ENCODE peak calls at places on chromosomes 16 and 17, in seven cellular contexts. S is substantia nigra; X is B cell; A is T-helper 9 cell; R is Jurkat, Clone E6-1; Z is CD8-positive, alpha-beta T cell; J is AG20443. Q is an unnamed sample.

GRCh38 chr16:185213-185612 is 5.0 kb downstream of the HBQ1 start:
- DNase-seq in A (no peak), R (no peak), X (no peak), Z (no peak), J (no peak), S (no peak), Q (no peak)

GRCh38 chr16:88815901-88816589 is 4.3 kb upstream of the APRT start:
- DNase-seq in A (peak), X (peak), Z (peak), J (no peak), S (no peak), R (peak), Q (no peak)

GRCh38 chr17:40588557-40588956 is 23.3 kb upstream of the CCR7 start:
- DNase-seq in J (no peak), Z (no peak), S (no peak), A (no peak), X (no peak), R (no peak), Q (no peak)

GRCh38 chr17:45895969-45896793 is 1.8 kb downstream of the MAPT start:
- DNase-seq in R (no peak), X (no peak), A (no peak), J (no peak), Z (no peak), S (no peak), Q (no peak)

GRCh38 chr17:32998893-32999240 is 7.2 kb downstream of the SPACA3 start:
- DNase-seq in A (no peak), Z (no peak), R (no peak), X (no peak), J (peak), S (no peak), Q (no peak)

GRCh38 chr16:35862242-35862641 is 2402.8 kb downstream of the TP53TG3F start:
- DNase-seq in J (no peak), S (no peak), X (no peak), A (no peak), Z (no peak), R (no peak), Q (no peak)

GRCh38 chr17:21287703-21288449 is 3.4 kb downstream of the MAP2K3 start:
- DNase-seq in S (peak), A (peak), Z (peak), X (peak), J (peak), R (peak), Q (peak)

GRCh38 chr16:3113765-3114479 is 1.5 kb downstream of the ZNF205 start:
- DNase-seq in S (no peak), A (no peak), J (no peak), R (no peak), Z (no peak), X (no peak), Q (no peak)

GRCh38 chr17:4033751-4034251 is 69.6 kb upstream of the ATP2A3 start:
- DNase-seq in J (no peak), S (no peak), R (no peak), A (no peak), X (no peak), Z (no peak), Q (no peak)

GRCh38 chr16:31479752-31480151 is 3.2 kb upstream of the SLC5A2 start:
- DNase-seq in S (no peak), A (no peak), X (no peak), J (no peak), Z (no peak), R (no peak), Q (no peak)

GRCh38 chr16:19481769-19482168 is 40.1 kb downstream of the GDE1 start:
- DNase-seq in Z (no peak), X (no peak), J (no peak), S (no peak), R (no peak), A (no peak), Q (no peak)

GRCh38 chr17:82780981-82781893 is 29.4 kb downstream of the TBCD start:
- DNase-seq in Z (no peak), A (no peak), R (no peak), X (no peak), J (no peak), S (no peak), Q (no peak)

GRCh38 chr17:36182176-36183000 is 6.0 kb upstream of the TBC1D3B start:
- DNase-seq in Z (no peak), S (no peak), A (no peak), J (peak), X (no peak), R (no peak), Q (no peak)

GRCh38 chr17:19657182-19657581 is 8.6 kb downstream of the ALDH3A2 start:
- DNase-seq in S (no peak), J (no peak), R (no peak), A (no peak), X (no peak), Z (no peak), Q (no peak)

GRCh38 chr17:63477471-63478440 is 895 bp downstream of the ACE start:
- DNase-seq in X (no peak), R (no peak), J (peak), Z (no peak), A (no peak), S (no peak), Q (no peak)

GRCh38 chr16:67296422-67296821 is 17.1 kb downstream of the PLEKHG4 start:
- DNase-seq in X (no peak), A (no peak), R (no peak), J (peak), S (no peak), Z (no peak), Q (no peak)

GRCh38 chr17:5562172-5562571 is 22.1 kb downstream of the NLRP1 start:
- DNase-seq in A (no peak), Z (no peak), X (no peak), S (no peak), R (no peak), J (peak), Q (no peak)

GRCh38 chr17:67707442-67707841 is 10.3 kb upstream of the NOL11 start:
- DNase-seq in R (no peak), S (no peak), J (no peak), X (no peak), A (no peak), Z (no peak), Q (no peak)

GRCh38 chr17:82647593-82648164 is 565 bp downstream of the WDR45B start:
- DNase-seq in S (no peak), Z (peak), J (peak), R (no peak), X (peak), A (peak), Q (no peak)

GRCh38 chr17:50829336-50829735 is 6.0 kb upstream of the WFIKKN2 start:
- DNase-seq in S (no peak), A (no peak), R (no peak), J (no peak), X (no peak), Z (no peak), Q (no peak)

GRCh38 chr17:30929081-30929633 is 7.4 kb downstream of the ADAP2 start:
- DNase-seq in R (no peak), J (no peak), S (no peak), X (no peak), A (no peak), Z (no peak), Q (no peak)

GRCh38 chr16:68022728-68023537 is at the start of the genes DDX28 and DUS2:
- DNase-seq in Z (peak), S (peak), A (peak), J (peak), X (peak), R (peak), Q (peak)